ENCODE peak calls at places on chromosomes 5 and 9, in seven cellular contexts. N, S, V, T, Y, K and P are unnamed samples.

GRCh38 chr5:153463806-153464205 is 26.7 kb upstream of the GRIA1 start:
- DNase-seq in N (no peak), S (no peak), V (peak; percentile 84), K (no peak), Y (no peak), T (no peak), P (no peak)

GRCh38 chr5:123511648-123512605 is at the start of gene CSNK1G3:
- DNase-seq in S (peak; percentile 84), T (peak; percentile 92), V (peak; percentile 98), K (peak; percentile 91), Y (peak; percentile 93), N (peak; percentile 96), P (peak; percentile 85)

GRCh38 chr9:84435902-84436301 is 95.3 kb upstream of the SLC28A3 start:
- DNase-seq in T (no peak), Y (no peak), N (no peak), S (no peak), V (no peak), K (no peak), P (no peak)

GRCh38 chr5:61866930-61867329 is 439.1 kb upstream of the KIF2A start:
- DNase-seq in S (no peak), N (peak; percentile 26), K (no peak), Y (no peak), V (peak; percentile 47), T (no peak), P (no peak)

GRCh38 chr5:9920696-9921095 is 290.5 kb upstream of the TAS2R1 start:
- DNase-seq in T (no peak), Y (no peak), K (no peak), S (no peak), N (no peak), V (no peak), P (no peak)

GRCh38 chr9:109834855-109835254 is 54.9 kb downstream of the PALM2AKAP2 start:
- DNase-seq in K (no peak), V (no peak), S (no peak), Y (no peak), N (no peak), T (no peak), P (no peak)

GRCh38 chr9:37650873-37651768 is at the start of gene FRMPD1:
- DNase-seq in Y (peak; percentile 54), V (peak; percentile 36), T (peak; percentile 57), N (peak; percentile 49), S (no peak), K (no peak), P (peak; percentile 68)

GRCh38 chr5:50711280-50711679 is 44.8 kb downstream of the PARP8 start:
- DNase-seq in K (no peak), Y (peak; percentile 2), N (peak; percentile 76), S (peak; percentile 45), V (no peak), T (peak; percentile 57), P (peak; percentile 41)

GRCh38 chr5:2656186-2656585 is 95.3 kb downstream of the IRX2 start:
- DNase-seq in N (no peak), K (no peak), T (no peak), Y (no peak), S (no peak), V (no peak), P (no peak)

GRCh38 chr5:43981556-43981955 is 378.6 kb downstream of the NNT start:
- DNase-seq in V (no peak), T (no peak), S (no peak), K (no peak), N (no peak), Y (no peak), P (no peak)

GRCh38 chr9:135244751-135245221 is 157.3 kb downstream of the OLFM1 start:
- DNase-seq in N (no peak), V (no peak), Y (no peak), S (no peak), K (no peak), T (no peak), P (no peak)

GRCh38 chr9:96719538-96720315 is 58.2 kb downstream of the ZNF510 start:
- DNase-seq in T (no peak), V (no peak), Y (no peak), N (no peak), S (no peak), K (no peak), P (peak; percentile 25)

GRCh38 chr5:87499478-87500410 is 87.0 kb upstream of the CCNH start:
- DNase-seq in T (no peak), K (no peak), Y (no peak), V (no peak), N (no peak), S (no peak), P (no peak)

GRCh38 chr9:12748016-12748415 is 26.8 kb upstream of the LURAP1L start:
- DNase-seq in K (no peak), Y (no peak), T (no peak), N (no peak), S (no peak), V (peak; percentile 68), P (no peak)

GRCh38 chr9:4923580-4924544 is 61.2 kb upstream of the JAK2 start:
- DNase-seq in S (no peak), V (peak; percentile 43), T (no peak), N (peak; percentile 38), Y (peak; percentile 25), K (no peak), P (no peak)

GRCh38 chr5:132064140-132064539 is 3.7 kb downstream of the IL3 start:
- DNase-seq in Y (no peak), K (no peak), N (no peak), V (no peak), S (no peak), T (peak; percentile 1), P (no peak)

GRCh38 chr9:589723-590122 is 251.8 kb upstream of the DMRT1 start:
- DNase-seq in S (no peak), N (peak; percentile 10), Y (no peak), T (no peak), K (no peak), V (peak; percentile 65), P (no peak)

GRCh38 chr9:120066315-120066714 is 513.7 kb downstream of the CDK5RAP2 start:
- DNase-seq in K (no peak), T (no peak), V (no peak), S (no peak), N (no peak), Y (no peak), P (no peak)

GRCh38 chr9:94952553-94953373 is 226.3 kb downstream of the AOPEP start:
- DNase-seq in K (no peak), Y (no peak), T (no peak), N (no peak), S (no peak), V (no peak), P (no peak)

GRCh38 chr5:173595826-173596225 is 20.6 kb downstream of the BOD1 start:
- DNase-seq in Y (no peak), T (no peak), N (no peak), K (no peak), S (no peak), V (no peak), P (no peak)

GRCh38 chr5:133381571-133382365 is 230.6 kb downstream of the FSTL4 start:
- DNase-seq in V (no peak), K (no peak), N (no peak), Y (no peak), T (no peak), S (no peak), P (no peak)

GRCh38 chr9:35658894-35659220 is 765 bp downstream of the CCDC107 start:
- DNase-seq in N (peak; percentile 55), K (no peak), Y (no peak), V (peak; percentile 61), T (no peak), S (no peak), P (no peak)

GRCh38 chr5:65205016-65205415 is 276.7 kb downstream of the ADAMTS6 start:
- DNase-seq in Y (no peak), S (no peak), N (no peak), K (no peak), T (no peak), V (peak; percentile 42), P (no peak)

GRCh38 chr5:94469889-94470288 is 148.5 kb downstream of the KIAA0825 start:
- DNase-seq in S (no peak), N (no peak), Y (no peak), T (no peak), V (peak; percentile 85), K (no peak), P (peak; percentile 2)

GRCh38 chr5:90873033-90873517 is 314.5 kb downstream of the ADGRV1 start:
- DNase-seq in T (no peak), S (no peak), K (no peak), Y (no peak), N (no peak), V (peak; percentile 37), P (no peak)

GRCh38 chr9:86974421-86974820 is 27.1 kb upstream of the GAS1 start:
- DNase-seq in V (no peak), T (no peak), Y (no peak), S (no peak), K (no peak), N (no peak), P (no peak)

GRCh38 chr9:130461218-130461630 is 16.5 kb downstream of the ASS1 start:
- DNase-seq in T (peak; percentile 72), N (peak; percentile 33), S (peak; percentile 61), Y (peak; percentile 77), K (no peak), V (no peak), P (no peak)

GRCh38 chr5:15421798-15422456 is 78.1 kb upstream of the FBXL7 start:
- DNase-seq in Y (no peak), K (no peak), T (no peak), V (peak; percentile 67), N (no peak), S (no peak), P (no peak)

GRCh38 chr5:88663793-88664216 is 219.2 kb downstream of the MEF2C start:
- DNase-seq in V (no peak), N (no peak), K (no peak), S (no peak), Y (no peak), T (no peak), P (no peak)

GRCh38 chr9:120360046-120360445 is 219.9 kb downstream of the CDK5RAP2 start:
- DNase-seq in Y (no peak), T (no peak), N (no peak), V (peak; percentile 15), S (no peak), K (no peak), P (no peak)

GRCh38 chr5:8842906-8843590 is 702.8 kb downstream of the SEMA5A start:
- DNase-seq in T (no peak), Y (peak; percentile 47), V (peak; percentile 61), N (peak; percentile 42), K (peak; percentile 6), S (no peak), P (peak; percentile 20)

GRCh38 chr5:161966544-161966943 is 101.0 kb upstream of the GABRG2 start:
- DNase-seq in Y (no peak), N (peak; percentile 38), V (no peak), S (no peak), K (no peak), T (no peak), P (no peak)

GRCh38 chr5:85441853-85442252 is 1057.2 kb upstream of the EDIL3 start:
- DNase-seq in S (no peak), N (no peak), T (no peak), K (no peak), V (no peak), Y (no peak), P (no peak)

GRCh38 chr9:38181866-38182265 is 112.8 kb upstream of the SHB start:
- DNase-seq in S (no peak), N (no peak), Y (no peak), K (no peak), V (no peak), T (no peak), P (no peak)

GRCh38 chr5:133253661-133254060 is 201.8 kb downstream of the HSPA4 start:
- DNase-seq in N (no peak), T (no peak), Y (no peak), V (no peak), S (no peak), K (no peak), P (no peak)

GRCh38 chr5:180470966-180471582 is 23.1 kb upstream of the CNOT6 start:
- DNase-seq in Y (peak; percentile 71), V (peak; percentile 42), K (peak; percentile 4), T (peak; percentile 50), N (peak; percentile 35), S (peak; percentile 13), P (no peak)